ENCODE peak calls at places on chromosomes 7 and 10, in four cellular contexts. Z, G, O and C are unnamed samples.
A peak's percentile ranks its signal among the peaks of the same experiment; 100 is the strongest.

GRCh38 chr7:103996017-103996551 is 6.6 kb upstream of the RELN start:
- DNase-seq in Z (no peak), G (no peak), O (no peak), C (no peak)

GRCh38 chr10:44696496-44696895 is 214.6 kb upstream of the TMEM72 start:
- DNase-seq in Z (no peak), G (peak; percentile 22), O (no peak), C (no peak)

GRCh38 chr10:3848005-3848767 is 63.2 kb upstream of the KLF6 start:
- DNase-seq in Z (no peak), G (no peak), O (no peak), C (no peak)

GRCh38 chr10:66167816-66168215 is 758.0 kb upstream of the LRRTM3 start:
- DNase-seq in Z (no peak), G (no peak), O (no peak), C (no peak)

GRCh38 chr7:47496064-47496665 is 85.7 kb downstream of the TNS3 start:
- DNase-seq in Z (no peak), G (no peak), O (no peak), C (no peak)

GRCh38 chr10:99235469-99235871 is at the start of gene HPSE2:
- DNase-seq in Z (no peak), G (peak; percentile 69), O (no peak), C (no peak)

GRCh38 chr10:68576118-68576517 is 16.0 kb downstream of the TET1 start:
- DNase-seq in Z (no peak), G (no peak), O (no peak), C (no peak)

GRCh38 chr10:11246752-11247467 is 229.2 kb downstream of the CELF2 start:
- DNase-seq in Z (no peak), G (no peak), O (no peak), C (no peak)

GRCh38 chr7:35545831-35546230 is 149.1 kb downstream of the HERPUD2 start:
- DNase-seq in Z (no peak), G (no peak), O (no peak), C (no peak)

GRCh38 chr7:73851410-73852338 is 9.3 kb upstream of the TMEM270 start:
- DNase-seq in Z (no peak), G (no peak), O (no peak), C (no peak)

GRCh38 chr7:1940863-1941262 is 270.8 kb downstream of the ELFN1 start:
- DNase-seq in Z (no peak), G (no peak), O (no peak), C (no peak)

GRCh38 chr10:107880185-107880584 is 715.7 kb upstream of the SORCS1 start:
- DNase-seq in Z (no peak), G (no peak), O (no peak), C (no peak)

GRCh38 chr10:35635576-35635975 is 6.5 kb downstream of the FZD8 start:
- DNase-seq in Z (no peak), G (peak; percentile 74), O (peak; percentile 81), C (peak; percentile 44)

GRCh38 chr10:79027147-79028055 is 41.4 kb upstream of the ZMIZ1 start:
- DNase-seq in Z (peak; percentile 29), G (no peak), O (no peak), C (peak; percentile 82)

GRCh38 chr7:97639036-97639435 is 92.8 kb upstream of the TAC1 start:
- DNase-seq in Z (no peak), G (no peak), O (no peak), C (no peak)

GRCh38 chr7:155163696-155164095 is 93.6 kb downstream of the HTR5A start:
- DNase-seq in Z (no peak), G (no peak), O (no peak), C (no peak)

GRCh38 chr10:97499561-97500296 is 1.0 kb downstream of the UBTD1 start:
- DNase-seq in Z (no peak), G (peak; percentile 43), O (peak; percentile 15), C (no peak)

GRCh38 chr7:98826811-98827231 is 43.0 kb downstream of the TMEM130 start:
- DNase-seq in Z (no peak), G (peak; percentile 40), O (no peak), C (no peak)

GRCh38 chr10:8663131-8663530 is 608.6 kb downstream of the GATA3 start:
- DNase-seq in Z (no peak), G (no peak), O (no peak), C (no peak)

GRCh38 chr7:23299770-23300300 is 696 bp downstream of the MALSU1 start:
- DNase-seq in Z (no peak), G (no peak), O (no peak), C (no peak)

GRCh38 chr7:148135106-148135505 is 455.5 kb upstream of the C7orf33 start:
- DNase-seq in Z (no peak), G (no peak), O (no peak), C (no peak)

GRCh38 chr7:12827219-12827821 is 139.9 kb downstream of the ARL4A start:
- DNase-seq in Z (no peak), G (no peak), O (no peak), C (no peak)

GRCh38 chr10:1180836-1181235 is 124.7 kb downstream of the WDR37 start:
- DNase-seq in Z (no peak), G (no peak), O (no peak), C (no peak)

GRCh38 chr7:7830122-7830878 is 111.9 kb upstream of the RPA3 start:
- DNase-seq in Z (no peak), G (no peak), O (peak; percentile 5), C (no peak)

GRCh38 chr10:665579-666091 is 23.8 kb downstream of the DIP2C start:
- DNase-seq in Z (no peak), G (no peak), O (no peak), C (no peak)

GRCh38 chr7:19111474-19112143 is 5.8 kb downstream of the TWIST1 start:
- DNase-seq in Z (no peak), G (peak; percentile 69), O (peak; percentile 12), C (no peak)

GRCh38 chr10:9302142-9302746 is 1247.8 kb downstream of the GATA3 start:
- DNase-seq in Z (peak; percentile 2), G (peak; percentile 36), O (peak; percentile 66), C (peak; percentile 3)